ENCODE peak calls at places on chromosomes 2 and 18, in ten cellular contexts. H is colonic mucosa, T is GM23248, P is body of pancreas, J is PC-9, C is neuronal stem cell, G is cardiac muscle cell, L is heart left ventricle, D is ovary, I is tibial nerve. Q is an unnamed sample.

GRCh38 chr2:223086360-223086981 is 34.5 kb downstream of the KCNE4 start:
- DNase-seq in G (no peak), T (no peak), C (no peak), D (no peak), H (no peak), I (no peak), L (no peak), P (no peak), J (no peak), Q (no peak)

GRCh38 chr2:113700186-113700841 is 56.1 kb downstream of the SLC35F5 start:
- DNase-seq in D (no peak), G (peak; percentile 20), L (peak; percentile 62), J (no peak), I (no peak), P (peak; percentile 28), T (peak; percentile 81), H (no peak), C (no peak), Q (no peak)

GRCh38 chr2:215465246-215465645 is 29.4 kb upstream of the FN1 start:
- DNase-seq in I (no peak), H (no peak), L (no peak), P (no peak), D (no peak), C (no peak), T (no peak), G (no peak), J (peak; percentile 57), Q (no peak)

GRCh38 chr2:34652636-34653035 is 1053.5 kb upstream of the FAM98A start:
- DNase-seq in L (no peak), T (peak; percentile 43), J (no peak), C (peak; percentile 21), I (no peak), H (no peak), G (peak; percentile 82), D (no peak), P (no peak), Q (no peak)

GRCh38 chr2:237072067-237072931 is 13.4 kb upstream of the COPS8 start:
- DNase-seq in H (peak; percentile 77), J (peak; percentile 40), P (peak; percentile 72), G (peak; percentile 76), C (peak; percentile 79), L (peak; percentile 72), T (peak; percentile 71), D (peak; percentile 79), I (peak; percentile 80), Q (peak; percentile 54)

GRCh38 chr18:50458366-50458765 is 83.5 kb downstream of the SKA1 start:
- DNase-seq in D (no peak), P (no peak), L (no peak), C (no peak), I (no peak), G (no peak), T (no peak), J (no peak), H (no peak), Q (no peak)

GRCh38 chr18:71485578-71485977 is 1058.6 kb downstream of the CBLN2 start:
- DNase-seq in G (no peak), L (no peak), H (no peak), P (no peak), C (no peak), T (no peak), J (no peak), D (no peak), I (no peak), Q (no peak)

GRCh38 chr2:2664989-2665833 is 334.1 kb upstream of the MYT1L start:
- DNase-seq in G (no peak), C (no peak), I (no peak), J (no peak), L (no peak), T (peak; percentile 65), P (peak; percentile 8), D (no peak), H (no peak), Q (no peak)

GRCh38 chr2:167843657-167844056 is 403.7 kb downstream of the STK39 start:
- DNase-seq in P (no peak), D (no peak), C (no peak), L (no peak), H (no peak), G (no peak), I (no peak), J (no peak), T (no peak), Q (no peak)

GRCh38 chr18:13823707-13824395 is at the start of gene MC5R:
- DNase-seq in I (peak; percentile 38), L (peak; percentile 59), T (peak; percentile 82), G (peak; percentile 84), D (peak; percentile 36), P (peak; percentile 46), C (peak; percentile 68), H (peak; percentile 44), J (no peak), Q (peak; percentile 30)

GRCh38 chr2:152448621-152449020 is 113.6 kb downstream of the FMNL2 start:
- DNase-seq in T (no peak), P (no peak), L (no peak), G (no peak), D (no peak), J (no peak), I (no peak), H (no peak), C (no peak), Q (no peak)

GRCh38 chr2:152449578-152449977 is 114.6 kb downstream of the FMNL2 start:
- DNase-seq in J (no peak), L (no peak), H (no peak), P (no peak), G (no peak), C (no peak), T (no peak), I (no peak), D (no peak), Q (no peak)

GRCh38 chr2:152446213-152446612 is 111.2 kb downstream of the FMNL2 start:
- DNase-seq in P (no peak), T (no peak), D (no peak), I (no peak), G (no peak), C (no peak), L (no peak), H (no peak), J (no peak), Q (no peak)

GRCh38 chr2:152445791-152446201 is 110.8 kb downstream of the FMNL2 start:
- DNase-seq in L (no peak), D (peak; percentile 37), J (no peak), G (no peak), C (no peak), H (no peak), I (no peak), P (no peak), T (peak; percentile 94), Q (no peak)

GRCh38 chr2:152447897-152448296 is 112.9 kb downstream of the FMNL2 start:
- DNase-seq in H (no peak), D (no peak), G (no peak), J (no peak), P (no peak), L (no peak), T (no peak), C (no peak), I (no peak), Q (no peak)
- H3K4me1 ChIP-seq in H (no peaks in the 10 kb centered on the region), D (peaks cover 7% of the 10 kb centered on the region), G (peaks cover 7% of the 10 kb centered on the region), J (peaks cover 15% of the 10 kb centered on the region), P (peaks cover 12% of the 10 kb centered on the region), L (peaks cover 37% of the 10 kb centered on the region), T (peaks cover 20% of the 10 kb centered on the region), C (peaks cover 31% of the 10 kb centered on the region), I (peaks cover 91% of the 10 kb centered on the region), Q (no peaks in the 10 kb centered on the region)

DNA sequence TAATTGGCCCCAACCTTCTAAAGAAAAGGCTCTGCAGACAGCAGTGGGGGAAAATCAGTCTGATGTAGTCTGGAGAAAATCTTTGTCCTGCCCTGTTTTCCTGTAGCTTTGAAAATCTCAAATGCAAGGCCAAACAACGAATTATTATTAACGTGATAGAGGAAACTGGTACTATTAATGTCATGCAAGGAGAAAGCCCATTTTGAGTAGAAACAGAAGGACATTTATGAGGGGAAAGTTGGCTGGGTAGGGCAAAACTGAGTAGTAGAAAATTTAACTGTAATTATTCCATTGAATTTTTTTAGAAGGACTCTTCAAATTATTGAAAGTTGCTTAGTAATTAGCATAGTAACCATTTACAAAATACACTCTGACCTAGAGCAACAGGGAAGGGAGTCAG is 98.8 kb downstream of the FMNL2 start:
- DNase-seq in P (no peak), G (no peak), L (no peak), T (no peak), H (no peak), D (no peak), J (no peak), C (no peak), I (no peak), Q (no peak)
- H3K4me1 ChIP-seq in P (no peaks in the 10 kb centered on the region), G (peaks cover 8% of the 10 kb centered on the region), L (peaks cover 31% of the 10 kb centered on the region), T (peaks cover 18% of the 10 kb centered on the region), H (no peaks in the 10 kb centered on the region), D (peaks cover 10% of the 10 kb centered on the region), J (peaks cover 30% of the 10 kb centered on the region), C (peaks cover 33% of the 10 kb centered on the region), I (peaks cover 87% of the 10 kb centered on the region), Q (no peaks in the 10 kb centered on the region)

DNA sequence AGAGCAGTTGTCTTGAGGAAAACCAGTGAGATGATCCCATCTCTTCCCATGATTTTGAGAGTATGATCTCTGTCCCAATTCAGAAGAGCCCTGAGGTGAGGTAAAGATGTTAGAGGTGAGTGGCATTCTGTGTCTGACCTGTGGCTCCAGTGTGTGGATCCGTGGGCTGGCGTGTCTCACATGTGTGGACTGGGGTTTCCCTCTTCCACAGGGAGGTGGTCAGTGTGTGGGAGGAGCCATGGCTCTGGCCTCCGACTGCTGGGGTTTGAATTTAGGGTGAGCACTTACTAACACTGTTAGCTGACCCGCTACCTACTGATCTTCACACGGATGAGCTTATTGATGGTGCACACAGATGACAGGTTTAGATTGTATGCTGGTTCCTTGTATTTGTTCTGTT is 31.2 kb downstream of the ASAP2 start:
- DNase-seq in D (no peak), G (no peak), I (no peak), C (no peak), H (no peak), L (no peak), T (no peak), J (no peak), P (no peak), Q (no peak)
- H3K4me1 ChIP-seq in D (peaks cover 40% of the 10 kb centered on the region), G (no peaks in the 10 kb centered on the region), I (peaks cover 83% of the 10 kb centered on the region), C (peaks cover 27% of the 10 kb centered on the region), H (peaks cover 16% of the 10 kb centered on the region), L (peaks cover 98% of the 10 kb centered on the region), T (peaks cover 77% of the 10 kb centered on the region), J (peaks cover 73% of the 10 kb centered on the region), P (peaks cover 23% of the 10 kb centered on the region), Q (no peaks in the 10 kb centered on the region)

GRCh38 chr18:10591891-10592290 is 66.1 kb downstream of the NAPG start:
- DNase-seq in D (no peak), G (no peak), C (no peak), L (no peak), P (no peak), I (no peak), H (no peak), J (no peak), T (no peak), Q (no peak)
- H3K4me1 ChIP-seq in D (no peaks in the 10 kb centered on the region), G (no peaks in the 10 kb centered on the region), C (no peaks in the 10 kb centered on the region), L (peaks cover 6% of the 10 kb centered on the region), P (no peaks in the 10 kb centered on the region), I (no peaks in the 10 kb centered on the region), H (no peaks in the 10 kb centered on the region), J (no peaks in the 10 kb centered on the region), T (no peaks in the 10 kb centered on the region), Q (no peaks in the 10 kb centered on the region)